ENCODE peak calls at places on chromosomes 13 and 19, in four cellular contexts. D is NCI-H748 treated with DMSO at 0.1 percent for 48 hours; G is naive thymus-derived CD4-positive, alpha-beta T cell; I is activated CD8-positive, alpha-beta T cell treated with anti-CD3 and anti-CD28 coated beads for 36 hours. H is an unnamed sample.

GRCh38 chr13:109737606-109738005 is 48.8 kb downstream of the IRS2 start:
- DNase-seq in D (no peak), G (no peak), I (peak; percentile 25), H (no peak)

GRCh38 chr19:18809149-18809978 is 18.3 kb upstream of the COMP start:
- DNase-seq in D (no peak), I (no peak), G (no peak), H (peak; percentile 95)

GRCh38 chr13:30257433-30258099 is 49.8 kb downstream of the KATNAL1 start:
- DNase-seq in I (no peak), G (no peak), D (no peak), H (peak; percentile 45)

GRCh38 chr13:33485247-33485646 is 199.7 kb upstream of the STARD13 start:
- DNase-seq in I (no peak), G (no peak), D (no peak), H (no peak)

GRCh38 chr19:46297700-46298476 is 1.0 kb downstream of the HIF3A start:
- DNase-seq in I (no peak), G (no peak), D (no peak), H (peak; percentile 64)

GRCh38 chr19:32497386-32497785 is 83.6 kb upstream of the PDCD5 start:
- DNase-seq in G (no peak), I (no peak), D (no peak), H (no peak)

GRCh38 chr13:35994131-35994966 is 136.8 kb downstream of the DCLK1 start:
- DNase-seq in I (no peak), G (no peak), D (no peak), H (peak; percentile 47)

GRCh38 chr19:1470864-1471513 is 8.0 kb downstream of the C19orf25 start:
- DNase-seq in G (no peak), D (peak; percentile 32), I (peak; percentile 44), H (peak; percentile 16)

GRCh38 chr13:94640676-94641075 is 39.0 kb downstream of the GPR180 start:
- DNase-seq in I (no peak), D (no peak), G (no peak), H (peak; percentile 56)

GRCh38 chr19:49210108-49210900 is 52.7 kb downstream of the TRPM4 start:
- DNase-seq in I (peak; percentile 64), G (peak; percentile 22), D (no peak), H (no peak)

GRCh38 chr13:20461481-20461859 is 64.2 kb downstream of the CRYL1 start:
- DNase-seq in I (peak; percentile 64), D (no peak), G (no peak), H (peak; percentile 30)

GRCh38 chr19:45037393-45038169 is 1.3 kb upstream of the CLASRP start:
- DNase-seq in I (no peak), G (no peak), D (no peak), H (no peak)

GRCh38 chr19:35991731-35992450 is 3.1 kb upstream of the SDHAF1 start:
- DNase-seq in I (no peak), D (no peak), G (no peak), H (peak; percentile 29)

GRCh38 chr19:33376423-33376822 is 2.9 kb downstream of the CEBPG start:
- DNase-seq in I (no peak), D (no peak), G (no peak), H (peak; percentile 69)

GRCh38 chr19:35555301-35556005 is 8.0 kb downstream of the ATP4A start:
- DNase-seq in D (peak; percentile 27), G (no peak), I (peak; percentile 31), H (peak; percentile 27)

GRCh38 chr13:76489299-76489698 is 396.9 kb downstream of the KCTD12 start:
- DNase-seq in G (no peak), I (no peak), D (peak; percentile 80), H (no peak)

GRCh38 chr13:100721885-100722512 is 47.4 kb upstream of the TMTC4 start:
- DNase-seq in I (peak; percentile 76), G (no peak), D (peak; percentile 73), H (peak; percentile 56)

GRCh38 chr13:80742027-80742426 is 401.1 kb upstream of the SPRY2 start:
- DNase-seq in I (no peak), G (no peak), D (no peak), H (peak; percentile 0)

GRCh38 chr13:97367016-97367415 is 67.0 kb upstream of the RAP2A start:
- DNase-seq in D (no peak), I (no peak), G (no peak), H (peak; percentile 88)

GRCh38 chr13:99281811-99282263 is 23.7 kb upstream of the GPR18 start:
- DNase-seq in I (peak; percentile 73), D (no peak), G (peak; percentile 55), H (peak; percentile 53)

GRCh38 chr19:28235606-28236125 is 977.3 kb downstream of the UQCRFS1 start:
- DNase-seq in D (no peak), G (no peak), I (no peak), H (no peak)

GRCh38 chr19:38412961-38413360 is 10.1 kb downstream of the FAM98C start:
- DNase-seq in G (no peak), D (no peak), I (no peak), H (no peak)

GRCh38 chr19:3184847-3185481 is 766 bp upstream of the NCLN start:
- DNase-seq in I (peak; percentile 89), G (no peak), D (peak; percentile 55), H (no peak)

GRCh38 chr13:99380402-99380801 is 73.2 kb upstream of the GPR183 start:
- DNase-seq in D (no peak), G (no peak), I (no peak), H (no peak)

GRCh38 chr19:485122-485521 is 11.2 kb upstream of the MADCAM1 start:
- DNase-seq in G (no peak), I (no peak), D (no peak), H (no peak)

GRCh38 chr13:87942204-87942603 is 271.0 kb downstream of the SLITRK5 start:
- DNase-seq in D (no peak), G (no peak), I (no peak), H (no peak)

GRCh38 chr19:10288662-10289166 is 1.0 kb upstream of the ICAM5 start:
- DNase-seq in G (no peak), I (peak; percentile 66), D (peak; percentile 11), H (peak; percentile 69)

GRCh38 chr13:109740121-109740520 is 46.3 kb downstream of the IRS2 start:
- DNase-seq in I (no peak), G (no peak), D (no peak), H (no peak)

GRCh38 chr13:19150712-19151228 is 30.9 kb downstream of the TUBA3C start:
- DNase-seq in G (no peak), I (no peak), D (no peak), H (no peak)

GRCh38 chr13:92136449-92137180 is 738.2 kb downstream of the GPC5 start:
- DNase-seq in D (no peak), G (no peak), I (no peak), H (peak; percentile 1)

GRCh38 chr13:59112375-59112774 is 1051.4 kb downstream of the DIAPH3 start:
- DNase-seq in G (no peak), D (no peak), I (no peak), H (peak; percentile 85)

GRCh38 chr19:19074172-19074905 is 10.5 kb downstream of the SLC25A42 start:
- DNase-seq in I (no peak), D (no peak), G (no peak), H (no peak)

GRCh38 chr13:48645845-48646244 is 7.9 kb upstream of the CYSLTR2 start:
- DNase-seq in I (no peak), G (no peak), D (no peak), H (no peak)

GRCh38 chr13:57018915-57019314 is 121.8 kb upstream of the PRR20A start:
- DNase-seq in D (no peak), I (no peak), G (no peak), H (no peak)

GRCh38 chr13:93859666-93860065 is 619.8 kb downstream of the DCT start:
- DNase-seq in I (no peak), D (no peak), G (no peak), H (no peak)

GRCh38 chr19:43700368-43701015 is 15.4 kb upstream of the IRGC start:
- DNase-seq in D (no peak), G (no peak), I (peak; percentile 20), H (peak; percentile 76)

GRCh38 chr13:23876265-23876664 is 12.9 kb downstream of the MIPEP start:
- DNase-seq in D (no peak), I (no peak), G (no peak), H (no peak)

H was measured in fibroblast of villous mesenchyme.